ENCODE peak calls at places on chromosomes 3 and 15, in five cellular contexts. D, I, Z, X and Y are unnamed samples.

GRCh38 chr15:86080302-86080701 is 631 bp downstream of the AGBL1 start:
- DNase-seq in D (no peak), I (no peak), Z (no peak), X (no peak), Y (no peak)

GRCh38 chr3:194132465-194133358 is 3.2 kb upstream of the HES1 start:
- DNase-seq in Z (peak; percentile 30), X (no peak), D (no peak), I (no peak), Y (peak; percentile 16)

GRCh38 chr3:168782193-168782592 is 686.5 kb upstream of the GOLIM4 start:
- DNase-seq in D (no peak), I (no peak), Z (no peak), X (no peak), Y (no peak)

GRCh38 chr3:13866406-13866965 is 13.4 kb downstream of the WNT7A start:
- DNase-seq in I (no peak), D (no peak), Z (no peak), X (no peak), Y (no peak)

GRCh38 chr15:63367390-63367789 is 14.3 kb downstream of the CA12 start:
- DNase-seq in X (no peak), I (no peak), Z (no peak), D (no peak), Y (no peak)

GRCh38 chr3:52277071-52277964 is 1.1 kb downstream of the WDR82 start:
- DNase-seq in X (peak; percentile 89), I (peak; percentile 43), Z (peak; percentile 64), D (peak; percentile 87), Y (peak; percentile 81)

GRCh38 chr3:55555866-55556621 is 68.9 kb upstream of the WNT5A start:
- DNase-seq in Z (no peak), X (no peak), I (no peak), D (no peak), Y (peak; percentile 25)

GRCh38 chr3:46021516-46021915 is 5.8 kb downstream of the XCR1 start:
- DNase-seq in X (no peak), D (no peak), I (no peak), Z (no peak), Y (no peak)

GRCh38 chr15:80207887-80208286 is 44.1 kb downstream of the CTXND1 start:
- DNase-seq in X (no peak), I (no peak), Z (no peak), D (no peak), Y (no peak)

GRCh38 chr3:196192036-196193001 is 18.9 kb downstream of the ZDHHC19 start:
- DNase-seq in Z (no peak), I (peak; percentile 63), X (peak; percentile 66), D (peak; percentile 68), Y (no peak)

GRCh38 chr3:183381179-183381578 is 47.2 kb downstream of the MCF2L2 start:
- DNase-seq in D (peak; percentile 54), I (no peak), X (no peak), Z (no peak), Y (peak; percentile 16)